ENCODE peak calls at places on chromosomes 4 and X, in eight cellular contexts. Z, L, F, P, N, D, S and X are unnamed samples.

GRCh38 chr4:180706766-180707165 is 1536.4 kb upstream of the TENM3 start:
- DNase-seq in Z (no peak), L (no peak), F (no peak), P (no peak), N (no peak), D (no peak), S (no peak), X (peak; percentile 8)

GRCh38 chr4:180422989-180423766 is 1820.0 kb upstream of the TENM3 start:
- DNase-seq in Z (no peak), L (no peak), F (no peak), P (no peak), N (no peak), D (no peak), S (no peak), X (no peak)

GRCh38 chrX:23317799-23318724 is 16.6 kb upstream of the PTCHD1 start:
- DNase-seq in Z (peak; percentile 10), L (peak; percentile 13), F (peak; percentile 8), P (no peak), N (no peak), D (peak; percentile 4), S (no peak), X (no peak)

GRCh38 chr4:78057600-78058560 is 757 bp downstream of the FRAS1 start:
- DNase-seq in Z (no peak), L (no peak), F (peak; percentile 44), P (peak; percentile 62), N (peak; percentile 60), D (peak; percentile 15), S (peak; percentile 53), X (peak; percentile 36)

GRCh38 chrX:39953879-39954278 is 143.9 kb downstream of the BCOR start:
- DNase-seq in Z (no peak), L (no peak), F (no peak), P (peak; percentile 69), N (no peak), D (no peak), S (peak; percentile 42), X (peak; percentile 80)

GRCh38 chrX:119871245-119871598 is 311 bp downstream of the RNF113A start:
- DNase-seq in Z (no peak), L (no peak), F (no peak), P (no peak), N (no peak), D (no peak), S (no peak), X (no peak)

GRCh38 chr4:4971796-4972195 is 47.5 kb downstream of the CYTL1 start:
- DNase-seq in Z (no peak), L (no peak), F (no peak), P (no peak), N (no peak), D (no peak), S (no peak), X (no peak)

GRCh38 chrX:25015486-25016360 is at the start of gene ARX:
- DNase-seq in Z (peak; percentile 53), L (no peak), F (peak; percentile 40), P (peak; percentile 52), N (no peak), D (no peak), S (no peak), X (peak; percentile 36)

GRCh38 chrX:42028113-42028512 is 104.8 kb upstream of the CASK start:
- DNase-seq in Z (no peak), L (no peak), F (peak; percentile 0), P (no peak), N (no peak), D (no peak), S (no peak), X (no peak)

GRCh38 chr4:165378763-165379631 is at the start of gene CPE:
- DNase-seq in Z (peak; percentile 39), L (peak; percentile 48), F (peak; percentile 55), P (peak; percentile 81), N (peak; percentile 76), D (peak; percentile 52), S (peak; percentile 34), X (peak; percentile 61)

GRCh38 chrX:11212741-11213140 is 80.5 kb upstream of the AMELX start:
- DNase-seq in Z (no peak), L (no peak), F (no peak), P (no peak), N (no peak), D (no peak), S (no peak), X (no peak)

GRCh38 chr4:46389301-46389761 is 597 bp downstream of the GABRA2 start:
- DNase-seq in Z (no peak), L (no peak), F (no peak), P (no peak), N (no peak), D (no peak), S (no peak), X (no peak)

GRCh38 chr4:159515314-159516025 is 412.6 kb downstream of the RAPGEF2 start:
- DNase-seq in Z (no peak), L (no peak), F (no peak), P (no peak), N (no peak), D (no peak), S (no peak), X (no peak)

GRCh38 chr4:67712650-67713530 is 11.9 kb upstream of the UBA6 start:
- DNase-seq in Z (no peak), L (no peak), F (no peak), P (no peak), N (no peak), D (no peak), S (no peak), X (no peak)

GRCh38 chr4:176775326-176775725 is 17.4 kb downstream of the VEGFC start:
- DNase-seq in Z (no peak), L (no peak), F (no peak), P (no peak), N (no peak), D (no peak), S (no peak), X (no peak)